ENCODE peak calls at places on chromosomes 12 and 14, in eight cellular contexts. One of them, this sample, is unnamed.

GRCh38 chr14:69370061-69370460 is 28.0 kb downstream of the ERH start:
- DNase-seq in GM23248: no peak
- DNase-seq in thoracic aorta: no peak
- DNase-seq in CD8-positive, alpha-beta memory T cell: no peak
- DNase-seq in left ventricle myocardium inferior: no peak
- DNase-seq in neural progenitor cell: no peak
- DNase-seq in vagina: no peak
- DNase-seq in H1: no peak
- DNase-seq in this sample: no peak

GRCh38 chr12:118560733-118561132 is 184.4 kb downstream of the SUDS3 start:
- DNase-seq in CD8-positive, alpha-beta memory T cell: no peak
- DNase-seq in vagina: no peak
- DNase-seq in H1: no peak
- DNase-seq in thoracic aorta: no peak
- DNase-seq in neural progenitor cell: no peak
- DNase-seq in GM23248: no peak
- DNase-seq in left ventricle myocardium inferior: no peak
- DNase-seq in this sample: peak; percentile 11

GRCh38 chr12:108565976-108566375 is 3.6 kb downstream of the ISCU start:
- DNase-seq in thoracic aorta: no peak
- DNase-seq in GM23248: peak; percentile 94
- DNase-seq in vagina: no peak
- DNase-seq in H1: no peak
- DNase-seq in neural progenitor cell: no peak
- DNase-seq in CD8-positive, alpha-beta memory T cell: peak; percentile 52
- DNase-seq in left ventricle myocardium inferior: peak; percentile 81
- DNase-seq in this sample: peak; percentile 84

GRCh38 chr12:124241776-124242528 is 52.9 kb upstream of the RFLNA start:
- DNase-seq in vagina: no peak
- DNase-seq in thoracic aorta: no peak
- DNase-seq in left ventricle myocardium inferior: no peak
- DNase-seq in H1: no peak
- DNase-seq in neural progenitor cell: no peak
- DNase-seq in GM23248: no peak
- DNase-seq in CD8-positive, alpha-beta memory T cell: no peak
- DNase-seq in this sample: no peak

GRCh38 chr12:24997970-24998582 is 49.2 kb upstream of the BCAT1 start:
- DNase-seq in neural progenitor cell: no peak
- DNase-seq in left ventricle myocardium inferior: no peak
- DNase-seq in H1: no peak
- DNase-seq in CD8-positive, alpha-beta memory T cell: no peak
- DNase-seq in vagina: no peak
- DNase-seq in GM23248: peak; percentile 72
- DNase-seq in thoracic aorta: no peak
- DNase-seq in this sample: no peak

GRCh38 chr12:42967850-42968249 is 378.3 kb upstream of the PRICKLE1 start:
- DNase-seq in H1: no peak
- DNase-seq in GM23248: no peak
- DNase-seq in vagina: no peak
- DNase-seq in thoracic aorta: no peak
- DNase-seq in left ventricle myocardium inferior: no peak
- DNase-seq in neural progenitor cell: no peak
- DNase-seq in CD8-positive, alpha-beta memory T cell: no peak
- DNase-seq in this sample: no peak

GRCh38 chr12:54463034-54463433 is 10.4 kb downstream of the GTSF1 start:
- DNase-seq in thoracic aorta: no peak
- DNase-seq in GM23248: peak; percentile 92
- DNase-seq in H1: no peak
- DNase-seq in CD8-positive, alpha-beta memory T cell: no peak
- DNase-seq in neural progenitor cell: no peak
- DNase-seq in left ventricle myocardium inferior: peak; percentile 29
- DNase-seq in vagina: no peak
- DNase-seq in this sample: no peak

GRCh38 chr12:67759829-67760228 is 111.3 kb downstream of the DYRK2 start:
- DNase-seq in left ventricle myocardium inferior: no peak
- DNase-seq in H1: no peak
- DNase-seq in thoracic aorta: no peak
- DNase-seq in CD8-positive, alpha-beta memory T cell: no peak
- DNase-seq in vagina: no peak
- DNase-seq in neural progenitor cell: no peak
- DNase-seq in GM23248: no peak
- DNase-seq in this sample: no peak

GRCh38 chr14:77023001-77023996 is 5.2 kb downstream of the IRF2BPL start:
- DNase-seq in neural progenitor cell: peak; percentile 70
- DNase-seq in GM23248: peak; percentile 67
- DNase-seq in vagina: no peak
- DNase-seq in left ventricle myocardium inferior: no peak
- DNase-seq in thoracic aorta: no peak
- DNase-seq in H1: peak; percentile 51
- DNase-seq in CD8-positive, alpha-beta memory T cell: no peak
- DNase-seq in this sample: peak; percentile 63

GRCh38 chr14:92217956-92218355 is 96.2 kb downstream of the CPSF2 start:
- DNase-seq in thoracic aorta: no peak
- DNase-seq in neural progenitor cell: no peak
- DNase-seq in vagina: no peak
- DNase-seq in H1: no peak
- DNase-seq in CD8-positive, alpha-beta memory T cell: no peak
- DNase-seq in left ventricle myocardium inferior: no peak
- DNase-seq in GM23248: peak; percentile 76
- DNase-seq in this sample: no peak

GRCh38 chr12:121963341-121964018 is 45.1 kb downstream of the CFAP251 start:
- DNase-seq in GM23248: no peak
- DNase-seq in CD8-positive, alpha-beta memory T cell: no peak
- DNase-seq in vagina: no peak
- DNase-seq in neural progenitor cell: no peak
- DNase-seq in H1: no peak
- DNase-seq in thoracic aorta: no peak
- DNase-seq in left ventricle myocardium inferior: no peak
- DNase-seq in this sample: no peak

GRCh38 chr12:95385246-95385645 is 88.7 kb upstream of the METAP2 start:
- DNase-seq in H1: no peak
- DNase-seq in vagina: no peak
- DNase-seq in left ventricle myocardium inferior: peak; percentile 17
- DNase-seq in GM23248: peak; percentile 57
- DNase-seq in CD8-positive, alpha-beta memory T cell: no peak
- DNase-seq in neural progenitor cell: peak; percentile 19
- DNase-seq in thoracic aorta: peak; percentile 8
- DNase-seq in this sample: no peak

GRCh38 chr14:102241147-102241546 is 63.8 kb downstream of the MOK start:
- DNase-seq in neural progenitor cell: peak; percentile 31
- DNase-seq in thoracic aorta: no peak
- DNase-seq in CD8-positive, alpha-beta memory T cell: no peak
- DNase-seq in vagina: no peak
- DNase-seq in H1: no peak
- DNase-seq in GM23248: no peak
- DNase-seq in left ventricle myocardium inferior: no peak
- DNase-seq in this sample: no peak

GRCh38 chr14:58107947-58108552 is 44.0 kb downstream of the ARMH4 start:
- DNase-seq in left ventricle myocardium inferior: no peak
- DNase-seq in GM23248: peak; percentile 76
- DNase-seq in vagina: no peak
- DNase-seq in CD8-positive, alpha-beta memory T cell: peak; percentile 15
- DNase-seq in thoracic aorta: no peak
- DNase-seq in H1: no peak
- DNase-seq in neural progenitor cell: peak; percentile 64
- DNase-seq in this sample: peak; percentile 24

GRCh38 chr12:115912440-115912839 is 365.1 kb downstream of the MED13L start:
- DNase-seq in left ventricle myocardium inferior: no peak
- DNase-seq in vagina: no peak
- DNase-seq in thoracic aorta: no peak
- DNase-seq in CD8-positive, alpha-beta memory T cell: no peak
- DNase-seq in H1: no peak
- DNase-seq in neural progenitor cell: no peak
- DNase-seq in GM23248: no peak
- DNase-seq in this sample: no peak

GRCh38 chr12:113071427-113072112 is 15.0 kb downstream of the DTX1 start:
- DNase-seq in CD8-positive, alpha-beta memory T cell: no peak
- DNase-seq in H1: no peak
- DNase-seq in left ventricle myocardium inferior: no peak
- DNase-seq in thoracic aorta: no peak
- DNase-seq in GM23248: no peak
- DNase-seq in neural progenitor cell: peak; percentile 18
- DNase-seq in vagina: no peak
- DNase-seq in this sample: no peak

GRCh38 chr12:31323466-31324115 is 2.4 kb downstream of the SINHCAF start:
- DNase-seq in GM23248: peak; percentile 3
- DNase-seq in left ventricle myocardium inferior: peak; percentile 22
- DNase-seq in thoracic aorta: no peak
- DNase-seq in H1: peak; percentile 67
- DNase-seq in vagina: no peak
- DNase-seq in CD8-positive, alpha-beta memory T cell: peak; percentile 58
- DNase-seq in neural progenitor cell: no peak
- DNase-seq in this sample: peak; percentile 57

GRCh38 chr14:50679674-50680073 is 11.6 kb upstream of the SAV1 start:
- DNase-seq in CD8-positive, alpha-beta memory T cell: no peak
- DNase-seq in H1: no peak
- DNase-seq in vagina: no peak
- DNase-seq in neural progenitor cell: no peak
- DNase-seq in left ventricle myocardium inferior: no peak
- DNase-seq in GM23248: no peak
- DNase-seq in thoracic aorta: no peak
- DNase-seq in this sample: no peak

GRCh38 chr14:66495214-66496098 is 9.3 kb downstream of the CCDC196 start:
- DNase-seq in vagina: no peak
- DNase-seq in thoracic aorta: no peak
- DNase-seq in left ventricle myocardium inferior: no peak
- DNase-seq in H1: no peak
- DNase-seq in GM23248: peak; percentile 72
- DNase-seq in CD8-positive, alpha-beta memory T cell: peak; percentile 2
- DNase-seq in neural progenitor cell: peak; percentile 62
- DNase-seq in this sample: peak; percentile 33

GRCh38 chr14:63710497-63710896 is 17.4 kb downstream of the SGPP1 start:
- DNase-seq in vagina: no peak
- DNase-seq in neural progenitor cell: no peak
- DNase-seq in left ventricle myocardium inferior: no peak
- DNase-seq in CD8-positive, alpha-beta memory T cell: no peak
- DNase-seq in GM23248: no peak
- DNase-seq in H1: no peak
- DNase-seq in thoracic aorta: no peak
- DNase-seq in this sample: no peak

GRCh38 chr14:70077005-70077404 is 111.7 kb downstream of the SLC8A3 start:
- DNase-seq in thoracic aorta: no peak
- DNase-seq in H1: no peak
- DNase-seq in neural progenitor cell: no peak
- DNase-seq in GM23248: no peak
- DNase-seq in CD8-positive, alpha-beta memory T cell: no peak
- DNase-seq in vagina: no peak
- DNase-seq in left ventricle myocardium inferior: no peak
- DNase-seq in this sample: no peak

GRCh38 chr12:29752121-29752520 is 31.6 kb downstream of the TMTC1 start:
- DNase-seq in thoracic aorta: no peak
- DNase-seq in H1: no peak
- DNase-seq in GM23248: peak; percentile 32
- DNase-seq in vagina: no peak
- DNase-seq in CD8-positive, alpha-beta memory T cell: no peak
- DNase-seq in left ventricle myocardium inferior: no peak
- DNase-seq in neural progenitor cell: no peak
- DNase-seq in this sample: no peak
- H3K4me1 ChIP-seq in thoracic aorta: no peaks in the 10 kb centered on the region
- H3K4me1 ChIP-seq in H1: peaks cover 8% of the 10 kb centered on the region
- H3K4me1 ChIP-seq in GM23248: peaks cover 28% of the 10 kb centered on the region
- H3K4me1 ChIP-seq in vagina: peaks cover 13% of the 10 kb centered on the region
- H3K4me1 ChIP-seq in CD8-positive, alpha-beta memory T cell: no peaks in the 10 kb centered on the region
- H3K4me1 ChIP-seq in left ventricle myocardium inferior: peaks cover 44% of the 10 kb centered on the region
- H3K4me1 ChIP-seq in neural progenitor cell: peaks cover 6% of the 10 kb centered on the region
- H3K4me1 ChIP-seq in this sample: no peaks in the 10 kb centered on the region

DNA sequence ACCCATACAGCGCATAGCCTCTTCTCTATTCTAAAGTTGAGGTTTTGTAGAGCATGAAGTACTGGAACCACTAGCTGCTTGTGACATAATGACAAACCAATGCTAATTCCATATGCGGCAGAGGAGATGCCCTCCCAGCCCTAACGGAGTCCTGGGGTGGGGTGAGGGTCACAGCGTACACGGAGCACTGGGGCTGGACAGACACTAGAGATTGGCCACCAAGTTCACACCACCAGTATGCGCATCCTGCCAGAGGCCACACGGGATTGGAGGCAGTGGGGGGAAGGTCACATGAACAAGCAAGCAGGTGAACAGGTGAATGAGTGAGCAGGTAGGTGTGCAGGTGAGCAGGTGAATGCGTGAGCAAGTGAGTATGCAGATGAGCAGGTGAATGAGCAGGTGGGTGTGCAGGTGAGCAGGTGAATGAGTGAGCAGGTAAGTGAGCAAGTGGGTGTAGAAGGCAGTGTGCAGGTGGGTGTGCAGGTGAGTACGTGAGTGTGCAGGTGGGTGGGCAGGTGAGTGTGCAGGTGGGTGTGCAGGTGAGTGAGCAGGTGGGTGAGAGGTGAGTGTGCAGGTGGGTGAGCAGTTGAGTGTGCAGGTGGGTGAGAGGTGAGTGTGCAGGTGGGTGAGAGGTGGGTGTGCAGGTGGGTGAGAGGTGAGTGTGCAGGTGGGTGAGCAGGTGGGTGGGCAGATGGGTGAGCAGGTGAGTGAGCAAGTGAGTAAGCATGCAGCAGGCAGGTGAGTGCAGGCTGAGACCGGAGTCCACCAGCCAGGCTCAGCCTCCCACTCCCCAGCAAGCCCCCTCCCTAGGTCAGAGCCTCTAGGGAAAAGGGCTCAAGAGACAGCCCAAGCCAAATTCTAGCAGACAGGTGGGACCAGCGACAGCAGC is 52.7 kb downstream of the CCDC85C start:
- DNase-seq in left ventricle myocardium inferior: no peak
- DNase-seq in CD8-positive, alpha-beta memory T cell: no peak
- DNase-seq in thoracic aorta: no peak
- DNase-seq in GM23248: no peak
- DNase-seq in neural progenitor cell: no peak
- DNase-seq in vagina: no peak
- DNase-seq in H1: no peak
- DNase-seq in this sample: no peak
- H3K4me1 ChIP-seq in left ventricle myocardium inferior: peaks cover 71% of the 10 kb centered on the region
- H3K4me1 ChIP-seq in CD8-positive, alpha-beta memory T cell: no peaks in the 10 kb centered on the region
- H3K4me1 ChIP-seq in thoracic aorta: no peaks in the 10 kb centered on the region
- H3K4me1 ChIP-seq in GM23248: no peaks in the 10 kb centered on the region
- H3K4me1 ChIP-seq in neural progenitor cell: peaks cover 38% of the 10 kb centered on the region
- H3K4me1 ChIP-seq in vagina: peaks cover 12% of the 10 kb centered on the region
- H3K4me1 ChIP-seq in H1: peaks cover 15% of the 10 kb centered on the region
- H3K4me1 ChIP-seq in this sample: peaks cover 44% of the 10 kb centered on the region

DNA sequence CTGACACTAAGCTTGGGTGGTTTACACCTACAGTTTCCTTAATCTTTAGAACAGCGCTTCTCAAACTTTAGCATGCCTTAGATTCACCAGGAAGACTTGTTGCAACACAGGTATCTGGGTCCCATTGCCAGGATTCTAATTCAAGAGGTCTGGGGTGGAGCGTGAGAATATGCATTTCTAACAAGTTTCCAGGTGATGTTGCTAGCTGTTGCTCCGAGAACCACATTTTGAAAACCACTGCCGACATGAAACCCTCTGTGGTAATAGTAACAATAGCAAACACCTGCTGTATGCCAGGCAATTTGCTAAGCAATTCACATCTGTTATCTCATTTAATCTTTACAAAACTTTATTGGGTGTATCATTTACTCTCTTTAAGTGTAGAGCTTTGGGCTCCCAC is 58.6 kb downstream of the TRHDE start:
- DNase-seq in CD8-positive, alpha-beta memory T cell: no peak
- DNase-seq in neural progenitor cell: no peak
- DNase-seq in thoracic aorta: no peak
- DNase-seq in H1: no peak
- DNase-seq in vagina: no peak
- DNase-seq in GM23248: no peak
- DNase-seq in left ventricle myocardium inferior: no peak
- DNase-seq in this sample: no peak
- H3K4me1 ChIP-seq in CD8-positive, alpha-beta memory T cell: no peaks in the 10 kb centered on the region
- H3K4me1 ChIP-seq in neural progenitor cell: peaks cover 6% of the 10 kb centered on the region
- H3K4me1 ChIP-seq in thoracic aorta: no peaks in the 10 kb centered on the region
- H3K4me1 ChIP-seq in H1: peaks cover 3% of the 10 kb centered on the region
- H3K4me1 ChIP-seq in vagina: no peaks in the 10 kb centered on the region
- H3K4me1 ChIP-seq in GM23248: no peaks in the 10 kb centered on the region
- H3K4me1 ChIP-seq in left ventricle myocardium inferior: no peaks in the 10 kb centered on the region
- H3K4me1 ChIP-seq in this sample: no peaks in the 10 kb centered on the region

GRCh38 chr12:852864-853263 is 96.6 kb downstream of the RAD52 start:
- DNase-seq in GM23248: no peak
- DNase-seq in vagina: no peak
- DNase-seq in thoracic aorta: no peak
- DNase-seq in left ventricle myocardium inferior: no peak
- DNase-seq in neural progenitor cell: no peak
- DNase-seq in CD8-positive, alpha-beta memory T cell: no peak
- DNase-seq in H1: no peak
- DNase-seq in this sample: no peak
- H3K4me1 ChIP-seq in GM23248: peaks cover 50% of the 10 kb centered on the region
- H3K4me1 ChIP-seq in vagina: peaks cover 53% of the 10 kb centered on the region
- H3K4me1 ChIP-seq in thoracic aorta: peaks cover 67% of the 10 kb centered on the region
- H3K4me1 ChIP-seq in left ventricle myocardium inferior: peaks cover 61% of the 10 kb centered on the region
- H3K4me1 ChIP-seq in neural progenitor cell: no peaks in the 10 kb centered on the region
- H3K4me1 ChIP-seq in CD8-positive, alpha-beta memory T cell: no peaks in the 10 kb centered on the region
- H3K4me1 ChIP-seq in H1: no peaks in the 10 kb centered on the region
- H3K4me1 ChIP-seq in this sample: peaks cover 6% of the 10 kb centered on the region